ENCODE peak calls at places on chromosomes 3 and 15, in seven cellular contexts. One of them, this sample, is unnamed.

GRCh38 chr3:174440350-174440716 is 418.8 kb upstream of the NAALADL2 start:
- DNase-seq in neuronal stem cell: no peak
- DNase-seq in mesendoderm: peak; percentile 33
- DNase-seq in trophoblast cell: peak; percentile 6
- DNase-seq in IMR-90: peak; percentile 70
- DNase-seq in H9: no peak
- DNase-seq in mesenchymal stem cell: no peak
- DNase-seq in this sample: no peak

GRCh38 chr3:125128861-125129501 is 73.2 kb upstream of the HEG1 start:
- DNase-seq in neuronal stem cell: no peak
- DNase-seq in mesendoderm: peak; percentile 84
- DNase-seq in trophoblast cell: peak; percentile 85
- DNase-seq in IMR-90: peak; percentile 80
- DNase-seq in H9: no peak
- DNase-seq in mesenchymal stem cell: peak; percentile 99
- DNase-seq in this sample: no peak

GRCh38 chr3:37751967-37752660 is 109.6 kb upstream of the CTDSPL start:
- DNase-seq in neuronal stem cell: no peak
- DNase-seq in mesendoderm: no peak
- DNase-seq in trophoblast cell: peak; percentile 13
- DNase-seq in IMR-90: no peak
- DNase-seq in H9: no peak
- DNase-seq in mesenchymal stem cell: no peak
- DNase-seq in this sample: no peak

GRCh38 chr3:31729573-31729972 is 196.8 kb downstream of the STT3B start:
- DNase-seq in neuronal stem cell: no peak
- DNase-seq in mesendoderm: peak; percentile 22
- DNase-seq in trophoblast cell: peak; percentile 5
- DNase-seq in IMR-90: no peak
- DNase-seq in H9: no peak
- DNase-seq in mesenchymal stem cell: no peak
- DNase-seq in this sample: no peak

GRCh38 chr15:26179906-26180305 is 316.8 kb upstream of the ATP10A start:
- DNase-seq in neuronal stem cell: peak; percentile 17
- DNase-seq in mesendoderm: peak; percentile 87
- DNase-seq in trophoblast cell: no peak
- DNase-seq in IMR-90: no peak
- DNase-seq in H9: peak; percentile 91
- DNase-seq in mesenchymal stem cell: no peak
- DNase-seq in this sample: peak; percentile 63

GRCh38 chr15:92638291-92638708 is 17.3 kb downstream of the FAM174B start:
- DNase-seq in neuronal stem cell: no peak
- DNase-seq in mesendoderm: no peak
- DNase-seq in trophoblast cell: no peak
- DNase-seq in IMR-90: peak; percentile 20
- DNase-seq in H9: no peak
- DNase-seq in mesenchymal stem cell: peak; percentile 85
- DNase-seq in this sample: no peak

GRCh38 chr3:22159004-22159695 is 408.1 kb upstream of the ZNF385D start:
- DNase-seq in neuronal stem cell: no peak
- DNase-seq in mesendoderm: no peak
- DNase-seq in trophoblast cell: no peak
- DNase-seq in IMR-90: no peak
- DNase-seq in H9: no peak
- DNase-seq in mesenchymal stem cell: no peak
- DNase-seq in this sample: no peak

GRCh38 chr3:141355242-141355641 is 13.1 kb upstream of the ZBTB38 start:
- DNase-seq in neuronal stem cell: no peak
- DNase-seq in mesendoderm: no peak
- DNase-seq in trophoblast cell: no peak
- DNase-seq in IMR-90: no peak
- DNase-seq in H9: no peak
- DNase-seq in mesenchymal stem cell: no peak
- DNase-seq in this sample: no peak

GRCh38 chr3:4474683-4475490 is 7.8 kb upstream of the SUMF1 start:
- DNase-seq in neuronal stem cell: peak; percentile 31
- DNase-seq in mesendoderm: no peak
- DNase-seq in trophoblast cell: no peak
- DNase-seq in IMR-90: peak; percentile 69
- DNase-seq in H9: no peak
- DNase-seq in mesenchymal stem cell: peak; percentile 24
- DNase-seq in this sample: no peak

GRCh38 chr3:53342353-53342752 is 5.0 kb downstream of the DCP1A start:
- DNase-seq in neuronal stem cell: no peak
- DNase-seq in mesendoderm: no peak
- DNase-seq in trophoblast cell: no peak
- DNase-seq in IMR-90: peak; percentile 16
- DNase-seq in H9: no peak
- DNase-seq in mesenchymal stem cell: no peak
- DNase-seq in this sample: no peak

GRCh38 chr3:13662238-13662847 is 113.4 kb downstream of the FBLN2 start:
- DNase-seq in neuronal stem cell: no peak
- DNase-seq in mesendoderm: no peak
- DNase-seq in trophoblast cell: no peak
- DNase-seq in IMR-90: no peak
- DNase-seq in H9: no peak
- DNase-seq in mesenchymal stem cell: no peak
- DNase-seq in this sample: no peak

GRCh38 chr15:99267957-99268356 is 16.7 kb downstream of the LRRC28 start:
- DNase-seq in neuronal stem cell: no peak
- DNase-seq in mesendoderm: no peak
- DNase-seq in trophoblast cell: no peak
- DNase-seq in IMR-90: no peak
- DNase-seq in H9: no peak
- DNase-seq in mesenchymal stem cell: no peak
- DNase-seq in this sample: no peak

GRCh38 chr15:85380860-85381535 is 595 bp downstream of the AKAP13 start:
- DNase-seq in neuronal stem cell: peak; percentile 65
- DNase-seq in mesendoderm: no peak
- DNase-seq in trophoblast cell: peak; percentile 26
- DNase-seq in IMR-90: no peak
- DNase-seq in H9: no peak
- DNase-seq in mesenchymal stem cell: peak; percentile 54
- DNase-seq in this sample: peak; percentile 13

GRCh38 chr15:40909662-40910625 is 15.7 kb downstream of the VPS18 start:
- DNase-seq in neuronal stem cell: no peak
- DNase-seq in mesendoderm: no peak
- DNase-seq in trophoblast cell: no peak
- DNase-seq in IMR-90: no peak
- DNase-seq in H9: peak; percentile 29
- DNase-seq in mesenchymal stem cell: no peak
- DNase-seq in this sample: no peak

GRCh38 chr3:143146875-143147274 is 27.3 kb downstream of the CHST2 start:
- DNase-seq in neuronal stem cell: no peak
- DNase-seq in mesendoderm: no peak
- DNase-seq in trophoblast cell: no peak
- DNase-seq in IMR-90: no peak
- DNase-seq in H9: no peak
- DNase-seq in mesenchymal stem cell: no peak
- DNase-seq in this sample: no peak

GRCh38 chr3:147618636-147619035 is 209.5 kb downstream of the ZIC1 start:
- DNase-seq in neuronal stem cell: no peak
- DNase-seq in mesendoderm: no peak
- DNase-seq in trophoblast cell: no peak
- DNase-seq in IMR-90: no peak
- DNase-seq in H9: no peak
- DNase-seq in mesenchymal stem cell: no peak
- DNase-seq in this sample: no peak

GRCh38 chr15:36370735-36371115 is 208.7 kb upstream of the CDIN1 start:
- DNase-seq in neuronal stem cell: no peak
- DNase-seq in mesendoderm: peak; percentile 19
- DNase-seq in trophoblast cell: peak; percentile 1
- DNase-seq in IMR-90: peak; percentile 88
- DNase-seq in H9: no peak
- DNase-seq in mesenchymal stem cell: peak; percentile 62
- DNase-seq in this sample: no peak

GRCh38 chr3:139520028-139520737 is 19.4 kb downstream of the RBP1 start:
- DNase-seq in neuronal stem cell: no peak
- DNase-seq in mesendoderm: peak; percentile 83
- DNase-seq in trophoblast cell: no peak
- DNase-seq in IMR-90: peak; percentile 38
- DNase-seq in H9: peak; percentile 81
- DNase-seq in mesenchymal stem cell: no peak
- DNase-seq in this sample: no peak

GRCh38 chr15:38217788-38218609 is 34.6 kb upstream of the SPRED1 start:
- DNase-seq in neuronal stem cell: no peak
- DNase-seq in mesendoderm: no peak
- DNase-seq in trophoblast cell: peak; percentile 18
- DNase-seq in IMR-90: no peak
- DNase-seq in H9: no peak
- DNase-seq in mesenchymal stem cell: peak; percentile 46
- DNase-seq in this sample: no peak

GRCh38 chr3:145243875-145244274 is 917.1 kb downstream of the PLOD2 start:
- DNase-seq in neuronal stem cell: no peak
- DNase-seq in mesendoderm: no peak
- DNase-seq in trophoblast cell: no peak
- DNase-seq in IMR-90: peak; percentile 53
- DNase-seq in H9: no peak
- DNase-seq in mesenchymal stem cell: peak; percentile 68
- DNase-seq in this sample: no peak

GRCh38 chr15:70956596-70956995 is 64.0 kb downstream of the LRRC49 start:
- DNase-seq in neuronal stem cell: no peak
- DNase-seq in mesendoderm: no peak
- DNase-seq in trophoblast cell: no peak
- DNase-seq in IMR-90: no peak
- DNase-seq in H9: no peak
- DNase-seq in mesenchymal stem cell: no peak
- DNase-seq in this sample: no peak

GRCh38 chr15:70956196-70956595 is 63.6 kb downstream of the LRRC49 start:
- DNase-seq in neuronal stem cell: no peak
- DNase-seq in mesendoderm: no peak
- DNase-seq in trophoblast cell: no peak
- DNase-seq in IMR-90: peak; percentile 34
- DNase-seq in H9: no peak
- DNase-seq in mesenchymal stem cell: no peak
- DNase-seq in this sample: no peak

GRCh38 chr15:70954176-70954575 is 61.5 kb downstream of the LRRC49 start:
- DNase-seq in neuronal stem cell: no peak
- DNase-seq in mesendoderm: no peak
- DNase-seq in trophoblast cell: no peak
- DNase-seq in IMR-90: no peak
- DNase-seq in H9: no peak
- DNase-seq in mesenchymal stem cell: no peak
- DNase-seq in this sample: no peak

GRCh38 chr15:70955151-70955550 is 62.5 kb downstream of the LRRC49 start:
- DNase-seq in neuronal stem cell: no peak
- DNase-seq in mesendoderm: no peak
- DNase-seq in trophoblast cell: no peak
- DNase-seq in IMR-90: peak; percentile 49
- DNase-seq in H9: no peak
- DNase-seq in mesenchymal stem cell: peak; percentile 19
- DNase-seq in this sample: no peak

GRCh38 chr15:70954733-70955132 is 62.1 kb downstream of the LRRC49 start:
- DNase-seq in neuronal stem cell: no peak
- DNase-seq in mesendoderm: no peak
- DNase-seq in trophoblast cell: no peak
- DNase-seq in IMR-90: no peak
- DNase-seq in H9: no peak
- DNase-seq in mesenchymal stem cell: no peak
- DNase-seq in this sample: no peak
- H2AK5ac ChIP-seq in neuronal stem cell: no peak overlapping the region
- H2AK5ac ChIP-seq in mesendoderm: no peak overlapping the region
- H2AK5ac ChIP-seq in trophoblast cell: no peak overlapping the region
- H2AK5ac ChIP-seq in IMR-90: peak overlapping the region; percentile 58
- H2AK5ac ChIP-seq in H9: no peak overlapping the region
- H2AK5ac ChIP-seq in mesenchymal stem cell: no peak overlapping the region
- H2AK5ac ChIP-seq in this sample: no peak overlapping the region

DNA sequence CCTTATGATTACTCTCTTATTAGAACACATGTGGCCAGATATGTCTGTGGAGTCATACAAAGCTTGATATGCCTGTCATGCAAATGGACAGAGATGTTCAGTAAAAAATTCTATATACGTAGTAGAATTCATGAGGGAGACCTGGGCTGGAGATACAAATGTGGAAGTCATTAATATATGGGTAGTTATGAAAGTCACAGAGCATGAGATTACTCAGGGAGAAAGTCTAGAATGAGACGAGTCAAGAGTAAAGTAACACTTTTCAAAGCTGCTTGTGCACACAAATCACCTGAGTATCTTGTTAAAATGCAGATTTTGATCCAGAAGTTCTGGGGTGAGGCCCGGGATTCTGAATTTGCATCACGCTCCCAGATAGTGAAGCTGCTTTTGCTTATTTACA is 28.4 kb downstream of the OXSM start:
- DNase-seq in neuronal stem cell: no peak
- DNase-seq in mesendoderm: no peak
- DNase-seq in trophoblast cell: no peak
- DNase-seq in IMR-90: no peak
- DNase-seq in H9: no peak
- DNase-seq in mesenchymal stem cell: no peak
- DNase-seq in this sample: no peak
- H2AK5ac ChIP-seq in neuronal stem cell: no peak overlapping the region
- H2AK5ac ChIP-seq in mesendoderm: no peak overlapping the region
- H2AK5ac ChIP-seq in trophoblast cell: no peak overlapping the region
- H2AK5ac ChIP-seq in IMR-90: no peak overlapping the region
- H2AK5ac ChIP-seq in H9: no peak overlapping the region
- H2AK5ac ChIP-seq in mesenchymal stem cell: no peak overlapping the region
- H2AK5ac ChIP-seq in this sample: no peak overlapping the region

DNA sequence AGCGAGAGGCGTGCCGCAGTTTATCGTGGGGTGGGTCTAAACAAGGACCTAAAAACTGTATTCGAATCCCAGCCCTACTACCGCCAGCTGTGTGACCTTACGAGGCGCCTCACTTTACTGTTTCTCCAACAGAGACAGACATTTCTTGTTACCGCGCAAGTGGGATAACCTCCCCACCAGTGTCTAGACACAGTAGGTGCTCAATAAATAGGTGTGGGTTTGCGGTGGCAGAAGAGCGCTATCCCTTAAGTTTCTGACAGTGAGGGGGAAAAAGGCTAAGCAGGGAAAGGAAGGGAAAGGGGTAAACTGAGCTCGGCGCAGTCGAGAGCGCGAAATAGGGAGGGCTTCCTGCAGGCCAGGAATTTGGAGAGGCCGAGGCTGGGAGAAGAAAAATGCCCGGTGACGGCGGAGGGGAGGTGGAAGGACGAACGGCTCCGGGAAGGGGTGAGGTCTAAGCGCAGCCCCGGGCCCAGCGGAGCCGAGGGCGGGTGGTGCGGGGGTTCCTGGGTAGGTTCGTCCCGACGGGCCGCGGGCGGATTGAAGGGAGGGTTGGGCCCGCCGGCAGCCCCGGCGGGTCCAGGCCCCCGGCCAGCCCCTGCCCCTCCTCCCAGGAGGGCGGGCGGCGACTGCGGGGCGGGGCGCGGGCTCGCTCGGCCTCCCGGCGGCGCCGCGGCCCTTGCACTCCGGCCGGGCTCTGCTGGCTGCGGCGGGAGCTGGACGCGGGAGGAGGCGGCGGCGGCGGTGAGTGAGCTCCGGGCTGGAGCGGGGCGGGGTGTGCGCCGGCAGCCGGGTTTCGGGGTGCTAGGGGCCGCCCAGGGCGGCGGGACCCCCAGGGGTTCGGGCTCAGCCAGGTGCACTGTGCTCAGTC is at the start of gene CGNL1:
- DNase-seq in neuronal stem cell: peak; percentile 57
- DNase-seq in mesendoderm: peak; percentile 67
- DNase-seq in trophoblast cell: peak; percentile 37
- DNase-seq in IMR-90: no peak
- DNase-seq in H9: peak; percentile 58
- DNase-seq in mesenchymal stem cell: peak; percentile 23
- DNase-seq in this sample: no peak
- H2AK5ac ChIP-seq in neuronal stem cell: no peak within 1 kb of the TSS
- H2AK5ac ChIP-seq in mesendoderm: no peak within 1 kb of the TSS
- H2AK5ac ChIP-seq in trophoblast cell: no peak within 1 kb of the TSS
- H2AK5ac ChIP-seq in IMR-90: no peak within 1 kb of the TSS
- H2AK5ac ChIP-seq in H9: no peak within 1 kb of the TSS
- H2AK5ac ChIP-seq in mesenchymal stem cell: peak within 1 kb of the TSS; percentile 81
- H2AK5ac ChIP-seq in this sample: no peak within 1 kb of the TSS

GRCh38 chr3:194022052-194022451 is 113.9 kb upstream of the HES1 start:
- DNase-seq in neuronal stem cell: no peak
- DNase-seq in mesendoderm: no peak
- DNase-seq in trophoblast cell: no peak
- DNase-seq in IMR-90: no peak
- DNase-seq in H9: no peak
- DNase-seq in mesenchymal stem cell: no peak
- DNase-seq in this sample: no peak
- H2AK5ac ChIP-seq in neuronal stem cell: no peak overlapping the region
- H2AK5ac ChIP-seq in mesendoderm: no peak overlapping the region
- H2AK5ac ChIP-seq in trophoblast cell: no peak overlapping the region
- H2AK5ac ChIP-seq in IMR-90: no peak overlapping the region
- H2AK5ac ChIP-seq in H9: no peak overlapping the region
- H2AK5ac ChIP-seq in mesenchymal stem cell: no peak overlapping the region
- H2AK5ac ChIP-seq in this sample: no peak overlapping the region